ENCODE peak calls at places on chromosomes 4 and X, in seven cellular contexts. One of them, this sample, is unnamed.

GRCh38 chrX:23937100-23937499 is 29.3 kb downstream of the CXorf58 start:
- DNase-seq in Peyer's patch: no peak
- DNase-seq in uterus: no peak
- DNase-seq in GM06990: no peak
- DNase-seq in keratinocyte: no peak
- DNase-seq in fibroblast of lung: no peak
- DNase-seq in A549: no peak
- DNase-seq in this sample: no peak

GRCh38 chr4:156291317-156291716 is 337.7 kb upstream of the CTSO start:
- DNase-seq in Peyer's patch: no peak
- DNase-seq in uterus: no peak
- DNase-seq in GM06990: no peak
- DNase-seq in keratinocyte: no peak
- DNase-seq in fibroblast of lung: peak
- DNase-seq in A549: no peak
- DNase-seq in this sample: no peak

GRCh38 chr4:48030470-48030869 is 13.9 kb downstream of the NIPAL1 start:
- DNase-seq in Peyer's patch: no peak
- DNase-seq in uterus: no peak
- DNase-seq in GM06990: no peak
- DNase-seq in keratinocyte: no peak
- DNase-seq in fibroblast of lung: no peak
- DNase-seq in A549: no peak
- DNase-seq in this sample: no peak

GRCh38 chrX:127621780-127622179 is 430.4 kb downstream of the ACTRT1 start:
- DNase-seq in Peyer's patch: no peak
- DNase-seq in uterus: no peak
- DNase-seq in GM06990: no peak
- DNase-seq in keratinocyte: no peak
- DNase-seq in fibroblast of lung: no peak
- DNase-seq in A549: no peak
- DNase-seq in this sample: no peak

GRCh38 chr4:41678951-41679350 is 69.6 kb downstream of the PHOX2B start:
- DNase-seq in Peyer's patch: no peak
- DNase-seq in uterus: no peak
- DNase-seq in GM06990: no peak
- DNase-seq in keratinocyte: no peak
- DNase-seq in fibroblast of lung: no peak
- DNase-seq in A549: no peak
- DNase-seq in this sample: no peak

GRCh38 chrX:12791253-12792228 is at the start of gene PRPS2:
- DNase-seq in Peyer's patch: peak
- DNase-seq in uterus: peak
- DNase-seq in GM06990: peak
- DNase-seq in keratinocyte: no peak
- DNase-seq in fibroblast of lung: peak
- DNase-seq in A549: peak
- DNase-seq in this sample: peak

GRCh38 chrX:13689519-13690211 is 737 bp downstream of the RAB9A start:
- DNase-seq in Peyer's patch: no peak
- DNase-seq in uterus: no peak
- DNase-seq in GM06990: no peak
- DNase-seq in keratinocyte: no peak
- DNase-seq in fibroblast of lung: peak
- DNase-seq in A549: no peak
- DNase-seq in this sample: no peak

GRCh38 chr4:6345866-6346265 is 76.2 kb downstream of the WFS1 start:
- DNase-seq in Peyer's patch: no peak
- DNase-seq in uterus: no peak
- DNase-seq in GM06990: no peak
- DNase-seq in keratinocyte: no peak
- DNase-seq in fibroblast of lung: no peak
- DNase-seq in A549: no peak
- DNase-seq in this sample: no peak

GRCh38 chr4:79650794-79651431 is 242.9 kb upstream of the GK2 start:
- DNase-seq in Peyer's patch: no peak
- DNase-seq in uterus: no peak
- DNase-seq in GM06990: no peak
- DNase-seq in keratinocyte: peak
- DNase-seq in fibroblast of lung: peak
- DNase-seq in A549: no peak
- DNase-seq in this sample: no peak

GRCh38 chr4:158484173-158484885 is 37.4 kb upstream of the RXFP1 start:
- DNase-seq in Peyer's patch: no peak
- DNase-seq in uterus: no peak
- DNase-seq in GM06990: no peak
- DNase-seq in keratinocyte: no peak
- DNase-seq in fibroblast of lung: peak
- DNase-seq in A549: no peak
- DNase-seq in this sample: no peak

GRCh38 chrX:118373538-118373937 is 27.6 kb downstream of the WDR44 start:
- DNase-seq in Peyer's patch: no peak
- DNase-seq in uterus: no peak
- DNase-seq in GM06990: no peak
- DNase-seq in keratinocyte: no peak
- DNase-seq in fibroblast of lung: peak
- DNase-seq in A549: no peak
- DNase-seq in this sample: no peak

GRCh38 chrX:120677017-120677652 is 47.3 kb upstream of the C1GALT1C1 start:
- DNase-seq in Peyer's patch: no peak
- DNase-seq in uterus: no peak
- DNase-seq in GM06990: no peak
- DNase-seq in keratinocyte: no peak
- DNase-seq in fibroblast of lung: no peak
- DNase-seq in A549: no peak
- DNase-seq in this sample: no peak

GRCh38 chr4:168598191-168598590 is 101.3 kb downstream of the PALLD start:
- DNase-seq in Peyer's patch: no peak
- DNase-seq in uterus: no peak
- DNase-seq in GM06990: no peak
- DNase-seq in keratinocyte: no peak
- DNase-seq in fibroblast of lung: no peak
- DNase-seq in A549: no peak
- DNase-seq in this sample: no peak

GRCh38 chrX:146264763-146265375 is 447.2 kb downstream of the SLITRK2 start:
- DNase-seq in Peyer's patch: no peak
- DNase-seq in uterus: no peak
- DNase-seq in GM06990: no peak
- DNase-seq in keratinocyte: no peak
- DNase-seq in fibroblast of lung: no peak
- DNase-seq in A549: no peak
- DNase-seq in this sample: no peak

GRCh38 chr4:2060578-2061207 is 1.6 kb downstream of the NAT8L start:
- DNase-seq in Peyer's patch: no peak
- DNase-seq in uterus: no peak
- DNase-seq in GM06990: no peak
- DNase-seq in keratinocyte: no peak
- DNase-seq in fibroblast of lung: no peak
- DNase-seq in A549: no peak
- DNase-seq in this sample: no peak

GRCh38 chrX:123731987-123732678 is 719 bp downstream of the THOC2 start:
- DNase-seq in Peyer's patch: peak
- DNase-seq in uterus: peak
- DNase-seq in GM06990: peak
- DNase-seq in keratinocyte: no peak
- DNase-seq in fibroblast of lung: peak
- DNase-seq in A549: peak
- DNase-seq in this sample: no peak
- TF ChIP-seq CTCF in Peyer's patch: no peak
- TF ChIP-seq CTCF in uterus: no peak
- TF ChIP-seq CTCF in GM06990: no peak
- TF ChIP-seq CTCF in keratinocyte: no peak
- TF ChIP-seq CTCF in fibroblast of lung: no peak
- TF ChIP-seq CTCF in A549: no peak
- TF ChIP-seq CTCF in this sample: no peak

GRCh38 chr4:22363071-22363470 is 152.8 kb downstream of the ADGRA3 start:
- DNase-seq in Peyer's patch: no peak
- DNase-seq in uterus: no peak
- DNase-seq in GM06990: no peak
- DNase-seq in keratinocyte: no peak
- DNase-seq in fibroblast of lung: no peak
- DNase-seq in A549: no peak
- DNase-seq in this sample: no peak

DNA sequence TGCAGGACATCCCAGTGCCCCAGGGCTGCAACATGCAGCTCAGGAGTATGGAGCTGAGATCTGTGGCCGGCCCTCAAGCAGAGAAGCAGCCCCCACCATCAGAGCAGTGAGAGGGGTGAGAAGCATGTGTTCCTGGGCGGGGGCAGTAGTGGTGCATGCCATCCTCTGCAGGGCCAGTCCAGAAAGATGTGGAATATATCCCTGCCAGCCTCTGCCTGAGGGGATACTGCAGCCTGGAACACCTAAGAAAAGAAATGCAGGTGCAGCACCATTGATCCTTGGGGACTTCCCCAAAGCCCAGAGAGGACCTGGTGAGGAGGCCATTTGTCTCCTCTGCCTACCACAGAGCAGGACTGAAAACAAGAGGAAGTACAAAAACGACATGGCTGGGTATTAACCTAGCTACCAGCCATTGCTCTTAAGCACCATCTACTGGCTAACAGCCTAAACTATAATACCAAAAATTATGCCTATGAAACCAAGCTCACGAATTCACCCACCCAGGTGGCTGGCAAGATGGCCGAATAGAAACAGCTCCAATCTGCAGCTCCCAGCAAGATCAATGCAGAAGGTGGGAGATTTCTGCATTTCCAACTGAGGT is 158.8 kb downstream of the ADGRA3 start:
- DNase-seq in Peyer's patch: no peak
- DNase-seq in uterus: no peak
- DNase-seq in GM06990: no peak
- DNase-seq in keratinocyte: no peak
- DNase-seq in fibroblast of lung: peak
- DNase-seq in A549: no peak
- DNase-seq in this sample: peak
- TF ChIP-seq CTCF in Peyer's patch: peak
- TF ChIP-seq CTCF in uterus: no peak
- TF ChIP-seq CTCF in GM06990: no peak
- TF ChIP-seq CTCF in keratinocyte: peak
- TF ChIP-seq CTCF in fibroblast of lung: peak
- TF ChIP-seq CTCF in A549: no peak
- TF ChIP-seq CTCF in this sample: no peak

DNA sequence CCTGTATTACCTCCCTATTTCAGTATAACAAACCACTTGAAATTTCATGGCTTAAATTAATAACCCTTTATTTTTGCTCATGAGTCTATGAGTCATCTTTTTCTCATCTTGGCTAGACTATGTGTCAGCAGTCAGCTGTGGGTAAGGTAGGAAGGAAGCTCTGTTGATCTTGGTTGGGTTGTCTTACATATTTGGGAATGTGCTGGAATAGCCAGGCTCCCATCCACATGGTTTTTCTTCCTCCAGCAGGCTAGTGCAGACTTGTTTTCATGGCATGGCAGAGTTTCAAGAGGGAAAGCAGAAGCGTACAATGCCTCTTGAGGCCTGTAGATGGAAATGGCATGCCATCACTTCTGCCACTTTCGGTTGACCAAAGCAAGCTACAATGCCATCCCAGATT is 89.7 kb downstream of the LINC00632 start:
- DNase-seq in Peyer's patch: no peak
- DNase-seq in uterus: no peak
- DNase-seq in GM06990: no peak
- DNase-seq in keratinocyte: peak
- DNase-seq in fibroblast of lung: no peak
- DNase-seq in A549: no peak
- DNase-seq in this sample: no peak
- TF ChIP-seq CTCF in Peyer's patch: no peak
- TF ChIP-seq CTCF in uterus: no peak
- TF ChIP-seq CTCF in GM06990: no peak
- TF ChIP-seq CTCF in keratinocyte: no peak
- TF ChIP-seq CTCF in fibroblast of lung: no peak
- TF ChIP-seq CTCF in A549: no peak
- TF ChIP-seq CTCF in this sample: no peak

GRCh38 chr4:106065018-106065417 is 169.7 kb downstream of the NPNT start:
- DNase-seq in Peyer's patch: no peak
- DNase-seq in uterus: no peak
- DNase-seq in GM06990: no peak
- DNase-seq in keratinocyte: no peak
- DNase-seq in fibroblast of lung: no peak
- DNase-seq in A549: no peak
- DNase-seq in this sample: no peak
- TF ChIP-seq CTCF in Peyer's patch: peak
- TF ChIP-seq CTCF in uterus: no peak
- TF ChIP-seq CTCF in GM06990: no peak
- TF ChIP-seq CTCF in keratinocyte: no peak
- TF ChIP-seq CTCF in fibroblast of lung: no peak
- TF ChIP-seq CTCF in A549: no peak
- TF ChIP-seq CTCF in this sample: no peak

GRCh38 chr4:70761276-70761816 is 39.6 kb downstream of the RUFY3 start:
- DNase-seq in Peyer's patch: no peak
- DNase-seq in uterus: no peak
- DNase-seq in GM06990: no peak
- DNase-seq in keratinocyte: no peak
- DNase-seq in fibroblast of lung: no peak
- DNase-seq in A549: no peak
- DNase-seq in this sample: no peak

GRCh38 chr4:70759126-70759525 is 37.4 kb downstream of the RUFY3 start:
- DNase-seq in Peyer's patch: no peak
- DNase-seq in uterus: no peak
- DNase-seq in GM06990: no peak
- DNase-seq in keratinocyte: no peak
- DNase-seq in fibroblast of lung: no peak
- DNase-seq in A549: no peak
- DNase-seq in this sample: no peak

GRCh38 chr4:70754990-70755688 is 33.4 kb downstream of the RUFY3 start:
- DNase-seq in Peyer's patch: no peak
- DNase-seq in uterus: no peak
- DNase-seq in GM06990: peak
- DNase-seq in keratinocyte: no peak
- DNase-seq in fibroblast of lung: no peak
- DNase-seq in A549: no peak
- DNase-seq in this sample: no peak

GRCh38 chr4:70754470-70754869 is 32.7 kb downstream of the RUFY3 start:
- DNase-seq in Peyer's patch: no peak
- DNase-seq in uterus: no peak
- DNase-seq in GM06990: peak
- DNase-seq in keratinocyte: no peak
- DNase-seq in fibroblast of lung: no peak
- DNase-seq in A549: no peak
- DNase-seq in this sample: peak

GRCh38 chr4:70759627-70760026 is 37.9 kb downstream of the RUFY3 start:
- DNase-seq in Peyer's patch: no peak
- DNase-seq in uterus: no peak
- DNase-seq in GM06990: no peak
- DNase-seq in keratinocyte: no peak
- DNase-seq in fibroblast of lung: no peak
- DNase-seq in A549: no peak
- DNase-seq in this sample: no peak
- TF ChIP-seq CTCF in Peyer's patch: no peak
- TF ChIP-seq CTCF in uterus: no peak
- TF ChIP-seq CTCF in GM06990: no peak
- TF ChIP-seq CTCF in keratinocyte: no peak
- TF ChIP-seq CTCF in fibroblast of lung: no peak
- TF ChIP-seq CTCF in A549: no peak
- TF ChIP-seq CTCF in this sample: no peak

GRCh38 chrX:21168401-21169160 is 205.6 kb upstream of the CNKSR2 start:
- DNase-seq in Peyer's patch: no peak
- DNase-seq in uterus: no peak
- DNase-seq in GM06990: no peak
- DNase-seq in keratinocyte: no peak
- DNase-seq in fibroblast of lung: no peak
- DNase-seq in A549: no peak
- DNase-seq in this sample: no peak
- TF ChIP-seq CTCF in Peyer's patch: no peak
- TF ChIP-seq CTCF in uterus: no peak
- TF ChIP-seq CTCF in GM06990: no peak
- TF ChIP-seq CTCF in keratinocyte: no peak
- TF ChIP-seq CTCF in fibroblast of lung: no peak
- TF ChIP-seq CTCF in A549: no peak
- TF ChIP-seq CTCF in this sample: no peak